ENCODE peak calls at places on chromosomes 2 and 18, in seven cellular contexts. V, K, N, U, W, Z and S are unnamed samples.

GRCh38 chr2:168140892-168141291 is 106.5 kb downstream of the STK39 start:
- DNase-seq in V (no peak), K (no peak), N (no peak), U (no peak), W (no peak), Z (no peak), S (no peak)

GRCh38 chr2:133287709-133288108 is 280.6 kb downstream of the NCKAP5 start:
- DNase-seq in V (peak), K (no peak), N (no peak), U (no peak), W (no peak), Z (no peak), S (no peak)

GRCh38 chr2:203737360-203737759 is 30.9 kb downstream of the CD28 start:
- DNase-seq in V (peak), K (no peak), N (no peak), U (no peak), W (no peak), Z (no peak), S (no peak)

GRCh38 chr2:189439342-189439741 is 1.9 kb upstream of the WDR75 start:
- DNase-seq in V (no peak), K (peak), N (peak), U (no peak), W (no peak), Z (no peak), S (no peak)

GRCh38 chr2:120715941-120716340 is 19.7 kb upstream of the GLI2 start:
- DNase-seq in V (no peak), K (no peak), N (no peak), U (peak), W (no peak), Z (no peak), S (no peak)

GRCh38 chr2:163210430-163210918 is 371.9 kb upstream of the KCNH7 start:
- DNase-seq in V (peak), K (no peak), N (peak), U (no peak), W (no peak), Z (no peak), S (no peak)

GRCh38 chr2:64317712-64318475 is 136.1 kb upstream of the LGALSL start:
- DNase-seq in V (no peak), K (no peak), N (no peak), U (no peak), W (no peak), Z (no peak), S (no peak)

GRCh38 chr2:237669129-237669627 is 41.8 kb downstream of the LRRFIP1 start:
- DNase-seq in V (no peak), K (no peak), N (no peak), U (no peak), W (no peak), Z (no peak), S (no peak)

GRCh38 chr2:29114841-29115609 is at the start of gene CLIP4:
- DNase-seq in V (peak), K (no peak), N (peak), U (peak), W (peak), Z (peak), S (peak)

GRCh38 chr2:207473866-207474251 is 55.9 kb upstream of the CREB1 start:
- DNase-seq in V (no peak), K (no peak), N (no peak), U (no peak), W (no peak), Z (no peak), S (no peak)

GRCh38 chr2:42567806-42568429 is 514 bp upstream of the MTA3 start:
- DNase-seq in V (no peak), K (peak), N (no peak), U (peak), W (peak), Z (no peak), S (peak)

DNA sequence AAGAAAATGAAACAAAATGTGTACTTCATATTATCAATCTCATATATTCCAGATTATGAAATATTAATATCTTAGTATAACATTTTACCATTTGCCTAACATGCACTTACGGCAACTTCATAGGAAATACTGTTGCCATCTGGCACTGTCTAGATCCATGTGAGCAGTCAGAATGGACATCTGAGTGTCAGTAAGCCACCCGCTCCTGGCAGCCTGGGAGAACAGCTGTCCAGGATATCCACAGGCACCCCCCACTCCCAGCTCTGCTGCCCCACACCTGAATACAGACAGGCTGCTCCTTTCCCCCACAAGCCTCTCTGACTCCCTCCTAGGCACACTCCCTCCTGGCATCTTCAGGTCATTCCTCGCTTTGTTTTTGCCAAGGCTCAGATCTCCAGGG is 127.0 kb downstream of the GAREM1 start:
- DNase-seq in V (no peak), K (no peak), N (no peak), U (no peak), W (no peak), Z (no peak), S (no peak)
- H3K27ac ChIP-seq in V (no peak), K (no peak), N (no peak), U (no peak), W (no peak), Z (peak), S (no peak)

GRCh38 chr2:30232801-30233130 is 1.4 kb downstream of the LBH start:
- DNase-seq in V (no peak), K (peak), N (no peak), U (no peak), W (no peak), Z (no peak), S (no peak)
- H3K27ac ChIP-seq in V (peak), K (peak), N (peak), U (peak), W (peak), Z (peak), S (no peak)

GRCh38 chr2:236632295-236633218 is 62.9 kb downstream of the ACKR3 start:
- DNase-seq in V (no peak), K (no peak), N (no peak), U (no peak), W (no peak), Z (peak), S (no peak)

GRCh38 chr2:236628981-236629605 is 59.5 kb downstream of the ACKR3 start:
- DNase-seq in V (no peak), K (no peak), N (no peak), U (no peak), W (no peak), Z (peak), S (no peak)

GRCh38 chr2:236631361-236632291 is 62.0 kb downstream of the ACKR3 start:
- DNase-seq in V (no peak), K (no peak), N (no peak), U (no peak), W (no peak), Z (peak), S (no peak)

GRCh38 chr2:236628256-236628961 is 58.8 kb downstream of the ACKR3 start:
- DNase-seq in V (no peak), K (no peak), N (no peak), U (no peak), W (no peak), Z (peak), S (no peak)

DNA sequence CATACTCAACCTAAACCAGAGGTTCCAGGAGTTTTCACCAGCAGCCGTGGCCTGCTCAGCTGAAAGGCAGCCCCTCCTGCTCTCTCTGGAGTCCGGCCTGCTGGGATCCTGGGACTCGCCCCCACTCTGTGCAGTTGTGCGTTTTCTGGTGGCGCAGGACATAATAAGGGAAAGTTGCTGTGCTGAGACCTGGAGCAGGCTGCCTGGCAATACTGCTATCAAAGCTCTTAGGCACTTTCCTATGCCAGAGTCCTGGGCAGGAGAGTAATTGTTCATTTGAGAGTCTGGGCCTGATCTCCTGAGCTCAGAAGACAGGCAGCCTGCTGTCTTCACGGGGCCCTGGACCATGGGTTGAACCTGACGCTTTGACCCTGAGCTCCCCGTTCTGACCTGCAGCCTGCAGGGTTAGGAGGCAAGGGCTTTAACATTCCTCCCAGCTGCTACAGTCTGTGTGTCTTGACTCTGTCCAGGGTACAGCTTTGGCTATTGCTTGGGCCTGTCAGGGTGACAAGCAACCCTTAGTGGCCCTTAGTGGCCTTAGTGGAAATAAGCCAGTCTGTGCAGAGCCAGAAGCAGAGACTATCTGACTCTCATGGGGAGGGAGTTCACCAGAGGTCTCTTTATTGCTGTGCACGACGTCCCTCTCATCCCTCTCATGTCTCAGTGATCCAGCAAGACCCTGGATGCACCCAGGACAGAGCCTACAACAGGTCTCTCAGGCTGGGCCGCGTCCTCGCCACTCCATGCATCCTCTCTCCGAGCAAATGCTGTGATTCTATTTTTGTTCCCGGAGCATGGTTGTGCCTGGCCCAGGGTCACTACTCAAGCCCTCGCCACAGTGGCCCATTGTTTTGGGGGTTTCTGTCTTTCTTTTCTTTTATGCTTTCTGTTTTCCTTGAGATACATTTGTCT is 60.6 kb downstream of the ACKR3 start:
- DNase-seq in V (no peak), K (no peak), N (no peak), U (no peak), W (no peak), Z (peak), S (no peak)
- H3K27ac ChIP-seq in V (no peak), K (no peak), N (no peak), U (no peak), W (no peak), Z (no peak), S (peak)

DNA sequence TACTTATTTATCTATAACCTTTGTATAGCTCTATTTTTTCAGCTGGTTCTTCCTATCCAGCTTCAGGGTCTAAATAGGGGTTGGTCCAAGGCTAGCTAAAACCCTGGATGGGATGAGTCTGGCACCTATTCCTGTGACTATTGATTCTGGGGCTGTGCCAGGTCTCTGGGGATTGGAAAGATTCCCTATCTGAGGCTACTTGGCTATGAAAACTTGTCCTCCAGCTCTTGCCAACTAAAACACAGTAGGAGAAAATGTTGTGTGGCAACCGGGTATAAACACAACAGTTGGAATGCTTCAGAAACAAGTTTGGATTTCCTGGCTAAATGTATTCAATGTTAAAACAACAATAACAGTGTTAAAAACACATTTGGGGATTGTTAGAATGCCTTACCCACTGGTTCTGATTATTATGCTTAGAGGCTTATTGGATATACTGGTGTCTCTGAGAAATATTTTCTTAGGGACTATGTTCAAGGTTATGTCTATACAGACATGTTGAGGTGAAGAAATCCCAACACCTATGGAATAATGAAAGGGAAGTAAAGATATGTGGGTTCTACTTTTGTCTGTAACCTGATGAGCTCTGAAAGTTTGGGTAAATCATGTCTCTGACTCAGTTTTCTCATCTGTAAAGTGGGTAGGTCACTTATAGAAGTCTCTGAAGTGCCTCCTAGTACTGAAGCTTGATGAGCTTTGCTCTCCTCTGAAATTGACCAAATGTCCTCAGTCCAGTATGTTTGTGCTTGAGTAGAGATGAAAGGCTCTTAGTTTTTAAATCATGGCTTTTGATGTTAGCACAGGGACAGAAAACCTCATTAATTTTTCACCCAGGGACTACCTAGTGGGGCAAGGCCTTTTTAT is 460.7 kb downstream of the MTX2 start:
- DNase-seq in V (peak), K (no peak), N (no peak), U (peak), W (peak), Z (peak), S (no peak)
- H3K27ac ChIP-seq in V (no peak), K (no peak), N (no peak), U (peak), W (no peak), Z (no peak), S (no peak)

GRCh38 chr2:217398860-217399259 is 539.0 kb upstream of the TNP1 start:
- DNase-seq in V (no peak), K (no peak), N (no peak), U (no peak), W (no peak), Z (no peak), S (no peak)
- H3K27ac ChIP-seq in V (peak), K (no peak), N (no peak), U (no peak), W (no peak), Z (no peak), S (no peak)

GRCh38 chr2:217623513-217623912 is 379.3 kb downstream of the TNS1 start:
- DNase-seq in V (no peak), K (no peak), N (no peak), U (no peak), W (no peak), Z (no peak), S (no peak)

GRCh38 chr2:217621391-217621801 is 381.4 kb downstream of the TNS1 start:
- DNase-seq in V (peak), K (no peak), N (no peak), U (no peak), W (no peak), Z (no peak), S (no peak)

GRCh38 chr2:217622664-217623063 is 380.1 kb downstream of the TNS1 start:
- DNase-seq in V (peak), K (peak), N (no peak), U (no peak), W (no peak), Z (no peak), S (no peak)

GRCh38 chr2:217625475-217626245 is 377.1 kb downstream of the TNS1 start:
- DNase-seq in V (peak), K (no peak), N (no peak), U (no peak), W (no peak), Z (no peak), S (no peak)

GRCh38 chr2:217622205-217622621 is 380.6 kb downstream of the TNS1 start:
- DNase-seq in V (peak), K (peak), N (peak), U (no peak), W (peak), Z (no peak), S (peak)
- H3K27ac ChIP-seq in V (peak), K (peak), N (no peak), U (peak), W (no peak), Z (no peak), S (peak)

GRCh38 chr2:173030541-173031485 is 44.8 kb upstream of the MAP3K20 start:
- DNase-seq in V (no peak), K (no peak), N (no peak), U (no peak), W (no peak), Z (no peak), S (no peak)
- H3K27ac ChIP-seq in V (no peak), K (no peak), N (no peak), U (no peak), W (no peak), Z (no peak), S (no peak)

GRCh38 chr2:25421746-25422431 is 80.2 kb upstream of the DNMT3A start:
- DNase-seq in V (no peak), K (no peak), N (no peak), U (no peak), W (peak), Z (no peak), S (no peak)
- H3K27ac ChIP-seq in V (no peak), K (no peak), N (no peak), U (no peak), W (no peak), Z (no peak), S (no peak)

GRCh38 chr2:88114821-88115220 is 13.0 kb downstream of the FABP1 start:
- DNase-seq in V (no peak), K (no peak), N (no peak), U (no peak), W (peak), Z (no peak), S (no peak)
- H3K27ac ChIP-seq in V (no peak), K (no peak), N (no peak), U (no peak), W (no peak), Z (no peak), S (no peak)

GRCh38 chr2:205496777-205497176 is 185.5 kb upstream of the NRP2 start:
- DNase-seq in V (peak), K (peak), N (no peak), U (no peak), W (no peak), Z (no peak), S (no peak)
- H3K27ac ChIP-seq in V (no peak), K (no peak), N (no peak), U (no peak), W (no peak), Z (no peak), S (no peak)